ENCODE peak calls at places on chromosomes 3 and 15, in eight cellular contexts. S is foreskin fibroblast, L is lower lobe of right lung, I is bronchial epithelial cell, C is cardiac fibroblast, H is fibroblast of mammary gland, M is GM12864, D is BJ. P is an unnamed sample.
A peak's percentile ranks its signal among the peaks of the same experiment; 100 is the strongest.

GRCh38 chr15:96421211-96421610 is 90.7 kb downstream of the NR2F2 start:
- DNase-seq in S (no peak), L (no peak), I (peak; percentile 80), C (peak; percentile 53), H (peak; percentile 14), M (no peak), D (peak; percentile 18), P (no peak)

GRCh38 chr15:56758770-56759449 is 25.6 kb upstream of the ZNF280D start:
- DNase-seq in S (peak; percentile 52), L (no peak), I (peak; percentile 81), C (peak; percentile 83), H (peak; percentile 58), M (no peak), D (peak; percentile 41), P (no peak)

GRCh38 chr15:74179101-74179841 is 5.8 kb downstream of the ISLR start:
- DNase-seq in S (peak; percentile 95), L (peak; percentile 53), I (peak; percentile 17), C (peak; percentile 96), H (peak; percentile 89), M (no peak), D (peak; percentile 95), P (no peak)

GRCh38 chr15:29825205-29825604 is 2.9 kb upstream of the TJP1 start:
- DNase-seq in S (no peak), L (no peak), I (no peak), C (peak; percentile 43), H (no peak), M (no peak), D (no peak), P (no peak)

GRCh38 chr3:112491373-112491772 is 7.9 kb downstream of the BTLA start:
- DNase-seq in S (no peak), L (no peak), I (no peak), C (no peak), H (no peak), M (no peak), D (no peak), P (no peak)

GRCh38 chr3:11592460-11593298 is 51.0 kb downstream of the VGLL4 start:
- DNase-seq in S (no peak), L (no peak), I (no peak), C (peak; percentile 44), H (peak; percentile 73), M (no peak), D (no peak), P (no peak)

GRCh38 chr15:51156957-51157356 is 62.3 kb upstream of the TNFAIP8L3 start:
- DNase-seq in S (no peak), L (no peak), I (no peak), C (no peak), H (no peak), M (no peak), D (no peak), P (no peak)

GRCh38 chr15:43213466-43213865 is 7.4 kb downstream of the EPB42 start:
- DNase-seq in S (no peak), L (no peak), I (no peak), C (no peak), H (no peak), M (no peak), D (no peak), P (no peak)

GRCh38 chr3:25843332-25843731 is 53.4 kb downstream of the OXSM start:
- DNase-seq in S (no peak), L (no peak), I (peak; percentile 23), C (peak; percentile 44), H (peak; percentile 22), M (no peak), D (no peak), P (no peak)

GRCh38 chr3:32398531-32398930 is 6.9 kb downstream of the CMTM7 start:
- DNase-seq in S (no peak), L (peak; percentile 79), I (no peak), C (no peak), H (no peak), M (no peak), D (no peak), P (no peak)

GRCh38 chr15:60539017-60539416 is 60.1 kb upstream of the ICE2 start:
- DNase-seq in S (no peak), L (no peak), I (no peak), C (no peak), H (no peak), M (no peak), D (no peak), P (no peak)

GRCh38 chr3:160869825-160870224 is 113.8 kb downstream of the PPM1L start:
- DNase-seq in S (no peak), L (no peak), I (peak; percentile 56), C (no peak), H (no peak), M (no peak), D (no peak), P (peak; percentile 10)

GRCh38 chr3:106566277-106566676 is 697.5 kb upstream of the CBLB start:
- DNase-seq in S (no peak), L (no peak), I (no peak), C (peak; percentile 41), H (no peak), M (peak; percentile 53), D (no peak), P (no peak)

GRCh38 chr15:60865507-60865906 is 363.6 kb downstream of the RORA start:
- DNase-seq in S (peak; percentile 22), L (no peak), I (peak; percentile 88), C (peak; percentile 84), H (peak; percentile 87), M (no peak), D (no peak), P (peak; percentile 78)

GRCh38 chr15:98800437-98801233 is 152.3 kb downstream of the IGF1R start:
- DNase-seq in S (peak; percentile 77), L (no peak), I (peak; percentile 74), C (peak; percentile 89), H (peak; percentile 78), M (no peak), D (peak; percentile 56), P (peak; percentile 79)

DNA sequence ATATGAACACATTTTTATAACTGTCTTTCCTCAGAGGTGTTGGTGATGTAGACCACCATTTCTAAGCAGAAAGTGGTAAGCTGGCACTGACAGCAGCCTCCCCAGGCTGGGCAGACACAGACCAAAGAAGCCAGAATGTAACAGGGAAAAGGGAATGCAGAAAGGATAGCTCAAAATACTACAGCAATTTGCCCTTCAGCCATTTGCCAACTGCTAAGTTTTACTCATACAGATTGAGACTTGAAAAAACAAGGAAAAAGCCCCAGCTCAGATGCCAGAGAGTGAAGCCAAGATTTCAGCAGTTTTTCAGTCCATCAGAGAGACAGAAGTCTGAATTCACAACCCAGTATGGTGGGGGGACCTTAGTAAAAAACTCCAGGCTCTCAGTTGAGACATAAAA is 73.6 kb upstream of the ABI3BP start:
- DNase-seq in S (no peak), L (no peak), I (peak; percentile 67), C (peak; percentile 76), H (peak; percentile 57), M (no peak), D (no peak), P (no peak)
- H3K4me3 ChIP-seq in S (no peak overlapping the region), L (no peak overlapping the region), I (no peak overlapping the region), C (no peak overlapping the region), H (no peak overlapping the region), M (no peak overlapping the region), D (no peak overlapping the region), P (no peak overlapping the region)

GRCh38 chr3:170725285-170725731 is 139.4 kb upstream of the SLC7A14 start:
- DNase-seq in S (peak; percentile 46), L (no peak), I (no peak), C (peak; percentile 63), H (peak; percentile 82), M (no peak), D (no peak), P (no peak)

GRCh38 chr3:170724599-170724998 is 138.7 kb upstream of the SLC7A14 start:
- DNase-seq in S (peak; percentile 95), L (no peak), I (peak; percentile 52), C (peak; percentile 93), H (peak; percentile 99), M (no peak), D (no peak), P (peak; percentile 88)

GRCh38 chr3:170718848-170719247 is 133.0 kb upstream of the SLC7A14 start:
- DNase-seq in S (no peak), L (no peak), I (no peak), C (no peak), H (no peak), M (no peak), D (no peak), P (no peak)

GRCh38 chr3:170719300-170719699 is 133.4 kb upstream of the SLC7A14 start:
- DNase-seq in S (no peak), L (no peak), I (no peak), C (no peak), H (no peak), M (no peak), D (no peak), P (no peak)

GRCh38 chr3:170721563-170721962 is 135.7 kb upstream of the SLC7A14 start:
- DNase-seq in S (no peak), L (no peak), I (no peak), C (no peak), H (no peak), M (no peak), D (no peak), P (no peak)
- H3K4me3 ChIP-seq in S (no peak overlapping the region), L (no peak overlapping the region), I (no peak overlapping the region), C (no peak overlapping the region), H (no peak overlapping the region), M (no peak overlapping the region), D (no peak overlapping the region), P (no peak overlapping the region)

DNA sequence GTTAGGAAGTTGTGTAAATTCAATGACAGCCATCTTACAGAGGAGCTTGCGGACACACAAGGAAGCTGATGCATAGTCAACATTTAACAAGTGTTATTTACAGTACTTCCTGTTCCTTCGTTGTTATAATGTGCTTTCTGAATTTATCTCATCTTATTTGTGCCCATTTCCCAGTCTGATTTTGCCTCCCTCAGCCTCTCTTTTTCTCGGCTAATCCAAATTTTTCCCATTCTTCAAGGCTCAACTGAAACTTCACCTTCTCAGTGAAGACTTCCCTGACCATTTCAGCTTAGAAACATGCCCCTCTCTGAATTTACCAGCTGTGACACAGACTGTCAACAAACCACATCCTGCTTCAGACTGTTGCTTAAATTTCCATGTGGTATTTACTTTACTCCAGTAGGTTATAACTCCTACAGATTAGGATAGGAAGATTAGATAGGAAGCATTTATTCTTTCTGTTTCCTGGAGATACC is 55.7 kb upstream of the CP start:
- DNase-seq in S (peak; percentile 62), L (no peak), I (peak; percentile 92), C (peak; percentile 86), H (peak; percentile 77), M (no peak), D (peak; percentile 44), P (peak; percentile 57)
- H3K4me3 ChIP-seq in S (no peak overlapping the region), L (no peak overlapping the region), I (no peak overlapping the region), C (peak overlapping the region; percentile 5), H (no peak overlapping the region), M (no peak overlapping the region), D (no peak overlapping the region), P (no peak overlapping the region)

GRCh38 chr3:188946837-188947236 is 224.9 kb upstream of the TPRG1 start:
- DNase-seq in S (no peak), L (no peak), I (no peak), C (peak; percentile 44), H (peak; percentile 90), M (no peak), D (no peak), P (no peak)

GRCh38 chr3:188946351-188946750 is 225.4 kb upstream of the TPRG1 start:
- DNase-seq in S (no peak), L (no peak), I (no peak), C (no peak), H (no peak), M (no peak), D (no peak), P (no peak)

GRCh38 chr3:188947983-188948657 is 223.7 kb upstream of the TPRG1 start:
- DNase-seq in S (peak; percentile 98), L (peak; percentile 90), I (peak; percentile 75), C (peak; percentile 99), H (peak; percentile 100), M (no peak), D (peak; percentile 54), P (peak; percentile 100)

GRCh38 chr3:188948658-188949400 is 222.9 kb upstream of the TPRG1 start:
- DNase-seq in S (peak; percentile 96), L (no peak), I (peak; percentile 83), C (peak; percentile 99), H (peak; percentile 99), M (no peak), D (peak; percentile 41), P (peak; percentile 98)

GRCh38 chr3:188947401-188947982 is 224.3 kb upstream of the TPRG1 start:
- DNase-seq in S (peak; percentile 79), L (peak; percentile 88), I (peak; percentile 77), C (peak; percentile 86), H (peak; percentile 83), M (no peak), D (peak; percentile 24), P (peak; percentile 77)
- H3K4me3 ChIP-seq in S (peak overlapping the region; percentile 30), L (peak overlapping the region; percentile 58), I (peak overlapping the region; percentile 35), C (peak overlapping the region; percentile 48), H (peak overlapping the region; percentile 52), M (no peak overlapping the region), D (peak overlapping the region; percentile 39), P (peak overlapping the region; percentile 31)

P was measured in skeletal muscle cell.